ENCODE peak calls at places on chromosomes 11 and 22, in seven cellular contexts. L, N, E, Y, P, D and F are unnamed samples.

GRCh38 chr11:22626573-22627239 is 1.1 kb upstream of the FANCF start:
- DNase-seq in N (peak; percentile 0), E (no peak), Y (no peak), P (no peak), L (no peak), D (no peak), F (no peak)

GRCh38 chr11:15629690-15630321 is 515.1 kb downstream of the INSC start:
- DNase-seq in N (no peak), L (peak; percentile 6), P (no peak), Y (no peak), E (peak; percentile 72), D (no peak), F (no peak)

GRCh38 chr11:80096736-80097135 is 655.9 kb upstream of the TENM4 start:
- DNase-seq in P (no peak), D (no peak), L (no peak), N (peak; percentile 56), Y (no peak), E (no peak), F (no peak)

GRCh38 chr11:114179234-114179941 is 116.8 kb upstream of the NNMT start:
- DNase-seq in D (peak; percentile 18), L (no peak), N (no peak), P (no peak), Y (peak; percentile 50), E (no peak), F (no peak)

GRCh38 chr11:113162590-113162961 is 151.8 kb upstream of the TTC12 start:
- DNase-seq in N (no peak), E (no peak), L (no peak), D (peak; percentile 66), Y (no peak), P (no peak), F (no peak)

GRCh38 chr11:10592331-10592730 is 23.9 kb upstream of the LYVE1 start:
- DNase-seq in N (peak; percentile 93), L (no peak), E (no peak), Y (no peak), D (no peak), P (no peak), F (no peak)

GRCh38 chr22:21020802-21021429 is 6.0 kb downstream of the P2RX6 start:
- DNase-seq in E (peak; percentile 74), L (peak; percentile 43), Y (no peak), D (no peak), N (peak; percentile 31), P (peak; percentile 51), F (no peak)

GRCh38 chr11:1230456-1231395 is 7.9 kb downstream of the MUC5B start:
- DNase-seq in P (no peak), L (no peak), N (no peak), D (no peak), Y (no peak), E (peak; percentile 41), F (no peak)

GRCh38 chr11:113685650-113686349 is 20.3 kb downstream of the TMPRSS5 start:
- DNase-seq in E (no peak), P (no peak), L (no peak), Y (no peak), D (no peak), N (no peak), F (no peak)

GRCh38 chr22:17303840-17304779 is 65.2 kb upstream of the CECR2 start:
- DNase-seq in E (no peak), N (no peak), Y (peak; percentile 72), D (no peak), P (no peak), L (peak; percentile 62), F (peak; percentile 64)

GRCh38 chr11:18669211-18669593 is 29.4 kb upstream of the TMEM86A start:
- DNase-seq in Y (no peak), P (no peak), E (no peak), N (peak; percentile 22), L (peak; percentile 21), D (no peak), F (peak; percentile 19)

GRCh38 chr11:108635106-108635505 is 29.8 kb upstream of the DDX10 start:
- DNase-seq in P (no peak), D (no peak), Y (no peak), E (no peak), L (no peak), N (peak; percentile 25), F (no peak)